ENCODE peak calls at places on chromosomes 7 and 10, in six cellular contexts. T is cardiac fibroblast; G is T-helper 1 cell; R is MCF 10A; N is naive thymus-derived CD8-positive, alpha-beta T cell; Y is GM19239. W is an unnamed sample.
A peak's percentile ranks its signal among the peaks of the same experiment; 100 is the strongest.

GRCh38 chr7:151334628-151335027 is 7.0 kb upstream of the NUB1 start:
- DNase-seq in G (no peak), T (no peak), Y (no peak), R (no peak), N (no peak), W (no peak)

GRCh38 chr10:124736491-124737136 is 7.6 kb downstream of the FAM53B start:
- DNase-seq in T (peak; percentile 71), G (no peak), Y (no peak), R (peak; percentile 60), N (no peak), W (peak; percentile 88)

GRCh38 chr10:60810437-60811182 is 32.3 kb downstream of the CDK1 start:
- DNase-seq in Y (no peak), R (peak; percentile 47), N (no peak), T (peak; percentile 74), G (no peak), W (no peak)

GRCh38 chr7:105454921-105455320 is 66.2 kb upstream of the SRPK2 start:
- DNase-seq in N (no peak), R (peak; percentile 16), Y (no peak), T (peak; percentile 3), G (no peak), W (no peak)

GRCh38 chr10:33772370-33773331 is 438.2 kb upstream of the NRP1 start:
- DNase-seq in T (peak; percentile 18), G (no peak), R (no peak), N (no peak), Y (no peak), W (peak; percentile 24)

GRCh38 chr7:55275291-55276200 is 89.6 kb upstream of the LANCL2 start:
- DNase-seq in R (no peak), Y (no peak), N (no peak), T (no peak), G (no peak), W (no peak)

GRCh38 chr7:43138710-43139601 is 26.5 kb downstream of the HECW1 start:
- DNase-seq in G (no peak), Y (no peak), T (peak; percentile 11), R (no peak), N (no peak), W (no peak)

GRCh38 chr10:84269773-84270172 is 24.9 kb downstream of the RGR start:
- DNase-seq in Y (no peak), G (no peak), T (peak; percentile 83), N (no peak), R (peak; percentile 35), W (no peak)

GRCh38 chr7:150805864-150806263 is 5.3 kb downstream of the TMEM176A start:
- DNase-seq in R (no peak), N (no peak), T (no peak), Y (no peak), G (no peak), W (no peak)

GRCh38 chr7:137954614-137955013 is 47.3 kb downstream of the CREB3L2 start:
- DNase-seq in Y (no peak), G (no peak), R (no peak), T (peak; percentile 44), N (no peak), W (no peak)

GRCh38 chr10:29471483-29471859 is 163.3 kb downstream of the SVIL start:
- DNase-seq in R (peak; percentile 47), T (peak; percentile 78), G (no peak), Y (no peak), N (no peak), W (no peak)

GRCh38 chr7:17095001-17095574 is 203.4 kb upstream of the AHR start:
- DNase-seq in G (no peak), Y (no peak), R (peak; percentile 99), N (no peak), T (no peak), W (no peak)

GRCh38 chr10:31619410-31620095 is 300.5 kb downstream of the ZEB1 start:
- DNase-seq in T (no peak), R (no peak), N (no peak), Y (no peak), G (no peak), W (no peak)

GRCh38 chr10:93199221-93199681 is 125.6 kb downstream of the CYP26A1 start:
- DNase-seq in T (peak; percentile 46), G (no peak), R (peak; percentile 57), N (no peak), Y (no peak), W (peak; percentile 78)

GRCh38 chr10:31698169-31698890 is 230.3 kb downstream of the ARHGAP12 start:
- DNase-seq in T (peak; percentile 97), G (no peak), Y (no peak), N (no peak), R (peak; percentile 72), W (no peak)

GRCh38 chr10:82874671-82875070 is 999.7 kb downstream of the NRG3 start:
- DNase-seq in Y (no peak), N (no peak), R (peak; percentile 14), G (no peak), T (peak; percentile 36), W (no peak)

W was measured in adrenal gland.